ENCODE peak calls at places on chromosome 5, in five cellular contexts. One of them, this sample, is unnamed.
A peak's percentile ranks its signal among the peaks of the same experiment; 100 is the strongest.

GRCh38 chr5:141077826-141078225 is 16.6 kb upstream of the PCDHB2 start:
- DNase-seq in endothelial cell: no peak
- DNase-seq in cardiac fibroblast: no peak
- DNase-seq in astrocyte of the spinal cord: no peak
- DNase-seq in IMR-90: no peak
- DNase-seq in this sample: no peak

GRCh38 chr5:124605516-124605915 is 140.9 kb downstream of the ZNF608 start:
- DNase-seq in endothelial cell: no peak
- DNase-seq in cardiac fibroblast: peak; percentile 46
- DNase-seq in astrocyte of the spinal cord: peak; percentile 20
- DNase-seq in IMR-90: peak; percentile 19
- DNase-seq in this sample: no peak

GRCh38 chr5:90020575-90021535 is 388.7 kb downstream of the CETN3 start:
- DNase-seq in endothelial cell: no peak
- DNase-seq in cardiac fibroblast: peak; percentile 95
- DNase-seq in astrocyte of the spinal cord: peak; percentile 97
- DNase-seq in IMR-90: peak; percentile 58
- DNase-seq in this sample: no peak

GRCh38 chr5:84487963-84488362 is 103.3 kb upstream of the EDIL3 start:
- DNase-seq in endothelial cell: no peak
- DNase-seq in cardiac fibroblast: peak; percentile 86
- DNase-seq in astrocyte of the spinal cord: peak; percentile 92
- DNase-seq in IMR-90: peak; percentile 98
- DNase-seq in this sample: no peak

GRCh38 chr5:57887851-57888621 is 405.4 kb upstream of the ACTBL2 start:
- DNase-seq in endothelial cell: peak; percentile 48
- DNase-seq in cardiac fibroblast: peak; percentile 70
- DNase-seq in astrocyte of the spinal cord: peak; percentile 73
- DNase-seq in IMR-90: peak; percentile 69
- DNase-seq in this sample: peak; percentile 25

GRCh38 chr5:148457183-148457620 is 73.4 kb downstream of the FBXO38 start:
- DNase-seq in endothelial cell: peak; percentile 12
- DNase-seq in cardiac fibroblast: no peak
- DNase-seq in astrocyte of the spinal cord: no peak
- DNase-seq in IMR-90: no peak
- DNase-seq in this sample: no peak

GRCh38 chr5:156741516-156741915 is 108.6 kb upstream of the PPP1R2B start:
- DNase-seq in endothelial cell: no peak
- DNase-seq in cardiac fibroblast: no peak
- DNase-seq in astrocyte of the spinal cord: no peak
- DNase-seq in IMR-90: no peak
- DNase-seq in this sample: no peak

GRCh38 chr5:172603425-172603824 is 37.6 kb upstream of the NEURL1B start:
- DNase-seq in endothelial cell: no peak
- DNase-seq in cardiac fibroblast: peak; percentile 22
- DNase-seq in astrocyte of the spinal cord: no peak
- DNase-seq in IMR-90: peak; percentile 51
- DNase-seq in this sample: no peak

GRCh38 chr5:8060235-8061139 is 191.5 kb downstream of the MTRR start:
- DNase-seq in endothelial cell: peak; percentile 33
- DNase-seq in cardiac fibroblast: no peak
- DNase-seq in astrocyte of the spinal cord: no peak
- DNase-seq in IMR-90: no peak
- DNase-seq in this sample: no peak

GRCh38 chr5:170552486-170553122 is 48.8 kb downstream of the KCNIP1 start:
- DNase-seq in endothelial cell: peak; percentile 31
- DNase-seq in cardiac fibroblast: peak; percentile 60
- DNase-seq in astrocyte of the spinal cord: peak; percentile 91
- DNase-seq in IMR-90: peak; percentile 88
- DNase-seq in this sample: no peak

GRCh38 chr5:112004867-112005532 is 248.0 kb upstream of the NREP start:
- DNase-seq in endothelial cell: no peak
- DNase-seq in cardiac fibroblast: peak; percentile 91
- DNase-seq in astrocyte of the spinal cord: peak; percentile 85
- DNase-seq in IMR-90: peak; percentile 92
- DNase-seq in this sample: no peak

GRCh38 chr5:169272731-169273401 is 28.1 kb downstream of the SLIT3 start:
- DNase-seq in endothelial cell: no peak
- DNase-seq in cardiac fibroblast: no peak
- DNase-seq in astrocyte of the spinal cord: no peak
- DNase-seq in IMR-90: no peak
- DNase-seq in this sample: no peak

GRCh38 chr5:43874772-43875171 is 271.8 kb downstream of the NNT start:
- DNase-seq in endothelial cell: no peak
- DNase-seq in cardiac fibroblast: peak; percentile 77
- DNase-seq in astrocyte of the spinal cord: peak; percentile 14
- DNase-seq in IMR-90: peak; percentile 52
- DNase-seq in this sample: no peak

GRCh38 chr5:135560858-135561257 is 17.9 kb downstream of the CXCL14 start:
- DNase-seq in endothelial cell: peak; percentile 86
- DNase-seq in cardiac fibroblast: peak; percentile 76
- DNase-seq in astrocyte of the spinal cord: peak; percentile 68
- DNase-seq in IMR-90: peak; percentile 70
- DNase-seq in this sample: peak; percentile 78

GRCh38 chr5:143312822-143313221 is 90.7 kb downstream of the NR3C1 start:
- DNase-seq in endothelial cell: no peak
- DNase-seq in cardiac fibroblast: no peak
- DNase-seq in astrocyte of the spinal cord: no peak
- DNase-seq in IMR-90: no peak
- DNase-seq in this sample: no peak

GRCh38 chr5:123133438-123134100 is 44.5 kb downstream of the PRDM6 start:
- DNase-seq in endothelial cell: no peak
- DNase-seq in cardiac fibroblast: no peak
- DNase-seq in astrocyte of the spinal cord: no peak
- DNase-seq in IMR-90: no peak
- DNase-seq in this sample: no peak

GRCh38 chr5:115888027-115888426 is 46.3 kb downstream of the AP3S1 start:
- DNase-seq in endothelial cell: no peak
- DNase-seq in cardiac fibroblast: peak; percentile 59
- DNase-seq in astrocyte of the spinal cord: peak; percentile 30
- DNase-seq in IMR-90: peak; percentile 54
- DNase-seq in this sample: no peak

GRCh38 chr5:132431682-132432081 is 58.9 kb downstream of the IRF1 start:
- DNase-seq in endothelial cell: no peak
- DNase-seq in cardiac fibroblast: no peak
- DNase-seq in astrocyte of the spinal cord: no peak
- DNase-seq in IMR-90: no peak
- DNase-seq in this sample: no peak

GRCh38 chr5:757346-757930 is 27.1 kb downstream of the ZDHHC11B start:
- DNase-seq in endothelial cell: no peak
- DNase-seq in cardiac fibroblast: no peak
- DNase-seq in astrocyte of the spinal cord: no peak
- DNase-seq in IMR-90: no peak
- DNase-seq in this sample: no peak

GRCh38 chr5:143641549-143641955 is 170.4 kb upstream of the HMHB1 start:
- DNase-seq in endothelial cell: no peak
- DNase-seq in cardiac fibroblast: no peak
- DNase-seq in astrocyte of the spinal cord: peak; percentile 63
- DNase-seq in IMR-90: peak; percentile 82
- DNase-seq in this sample: no peak

GRCh38 chr5:146082798-146083197 is 22.6 kb downstream of the PLAC8L1 start:
- DNase-seq in endothelial cell: no peak
- DNase-seq in cardiac fibroblast: no peak
- DNase-seq in astrocyte of the spinal cord: no peak
- DNase-seq in IMR-90: no peak
- DNase-seq in this sample: no peak

GRCh38 chr5:142426129-142426641 is 101.4 kb upstream of the SPRY4 start:
- DNase-seq in endothelial cell: peak; percentile 23
- DNase-seq in cardiac fibroblast: peak; percentile 85
- DNase-seq in astrocyte of the spinal cord: peak; percentile 94
- DNase-seq in IMR-90: peak; percentile 63
- DNase-seq in this sample: no peak

GRCh38 chr5:91787718-91788117 is 404.6 kb upstream of the ARRDC3 start:
- DNase-seq in endothelial cell: no peak
- DNase-seq in cardiac fibroblast: no peak
- DNase-seq in astrocyte of the spinal cord: peak; percentile 61
- DNase-seq in IMR-90: no peak
- DNase-seq in this sample: no peak

GRCh38 chr5:122773615-122774014 is 1.3 kb upstream of the SNX2 start:
- DNase-seq in endothelial cell: no peak
- DNase-seq in cardiac fibroblast: peak; percentile 48
- DNase-seq in astrocyte of the spinal cord: no peak
- DNase-seq in IMR-90: no peak
- DNase-seq in this sample: no peak

GRCh38 chr5:1161108-1161831 is 40.1 kb upstream of the SLC6A19 start:
- DNase-seq in endothelial cell: no peak
- DNase-seq in cardiac fibroblast: peak; percentile 41
- DNase-seq in astrocyte of the spinal cord: no peak
- DNase-seq in IMR-90: no peak
- DNase-seq in this sample: no peak

GRCh38 chr5:171137768-171138540 is 171.1 kb upstream of the TLX3 start:
- DNase-seq in endothelial cell: no peak
- DNase-seq in cardiac fibroblast: peak; percentile 60
- DNase-seq in astrocyte of the spinal cord: peak; percentile 76
- DNase-seq in IMR-90: peak; percentile 89
- DNase-seq in this sample: no peak

GRCh38 chr5:83471405-83472212 is at the start of gene VCAN:
- DNase-seq in endothelial cell: peak; percentile 64
- DNase-seq in cardiac fibroblast: peak; percentile 95
- DNase-seq in astrocyte of the spinal cord: peak; percentile 91
- DNase-seq in IMR-90: peak; percentile 82
- DNase-seq in this sample: no peak

GRCh38 chr5:37721447-37721871 is 118.4 kb downstream of the GDNF start:
- DNase-seq in endothelial cell: no peak
- DNase-seq in cardiac fibroblast: peak; percentile 85
- DNase-seq in astrocyte of the spinal cord: peak; percentile 56
- DNase-seq in IMR-90: peak; percentile 36
- DNase-seq in this sample: no peak

GRCh38 chr5:6291961-6292360 is 86.4 kb downstream of the MED10 start:
- DNase-seq in endothelial cell: peak; percentile 38
- DNase-seq in cardiac fibroblast: peak; percentile 11
- DNase-seq in astrocyte of the spinal cord: no peak
- DNase-seq in IMR-90: no peak
- DNase-seq in this sample: no peak
- TF ChIP-seq CTCF in endothelial cell: no peak
- TF ChIP-seq CTCF in cardiac fibroblast: peak; percentile 11
- TF ChIP-seq CTCF in astrocyte of the spinal cord: no peak
- TF ChIP-seq CTCF in IMR-90: no peak
- TF ChIP-seq CTCF in this sample: peak; percentile 3

DNA sequence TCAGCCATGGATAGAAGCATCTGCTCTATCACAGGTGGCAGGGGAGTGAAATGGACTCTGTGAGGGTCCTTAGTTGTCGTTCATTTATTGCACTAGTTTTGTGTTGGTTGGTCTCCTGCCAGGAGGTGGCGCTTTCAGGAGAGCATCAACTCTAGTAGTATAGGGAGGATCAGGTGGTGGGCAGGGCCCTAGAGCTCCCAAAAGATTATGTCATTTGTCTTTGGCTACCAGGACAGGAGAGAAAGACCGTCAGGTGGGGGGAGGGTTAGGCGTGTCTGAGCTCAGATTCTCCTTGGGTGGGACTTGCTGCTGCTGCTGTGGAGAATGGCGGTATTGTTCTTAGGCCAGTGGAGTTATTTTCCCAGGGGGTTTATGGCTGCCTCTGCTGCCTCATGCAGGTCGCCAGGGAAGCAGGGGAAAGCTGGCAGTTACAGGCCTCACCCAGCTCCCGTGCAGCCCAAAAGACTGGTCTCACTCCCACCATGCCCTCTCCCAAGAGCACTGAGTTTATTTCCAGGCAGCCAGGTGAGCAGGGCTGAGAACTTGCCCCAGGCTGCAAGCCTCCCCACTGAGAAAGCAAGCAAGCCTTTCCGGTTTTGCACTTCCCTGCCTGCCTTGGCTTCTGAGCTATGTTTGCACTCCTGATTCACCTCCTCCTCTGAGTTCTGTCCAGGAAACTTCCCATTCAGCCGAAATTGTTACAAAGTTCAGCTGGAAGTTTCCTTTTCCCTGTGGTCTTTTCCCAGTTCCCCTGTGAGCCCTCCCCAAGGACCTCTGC is 317.3 kb downstream of the TAF11L14 start:
- DNase-seq in endothelial cell: peak; percentile 30
- DNase-seq in cardiac fibroblast: no peak
- DNase-seq in astrocyte of the spinal cord: no peak
- DNase-seq in IMR-90: no peak
- DNase-seq in this sample: no peak
- TF ChIP-seq CTCF in endothelial cell: no peak
- TF ChIP-seq CTCF in cardiac fibroblast: no peak
- TF ChIP-seq CTCF in astrocyte of the spinal cord: no peak
- TF ChIP-seq CTCF in IMR-90: no peak
- TF ChIP-seq CTCF in this sample: no peak

DNA sequence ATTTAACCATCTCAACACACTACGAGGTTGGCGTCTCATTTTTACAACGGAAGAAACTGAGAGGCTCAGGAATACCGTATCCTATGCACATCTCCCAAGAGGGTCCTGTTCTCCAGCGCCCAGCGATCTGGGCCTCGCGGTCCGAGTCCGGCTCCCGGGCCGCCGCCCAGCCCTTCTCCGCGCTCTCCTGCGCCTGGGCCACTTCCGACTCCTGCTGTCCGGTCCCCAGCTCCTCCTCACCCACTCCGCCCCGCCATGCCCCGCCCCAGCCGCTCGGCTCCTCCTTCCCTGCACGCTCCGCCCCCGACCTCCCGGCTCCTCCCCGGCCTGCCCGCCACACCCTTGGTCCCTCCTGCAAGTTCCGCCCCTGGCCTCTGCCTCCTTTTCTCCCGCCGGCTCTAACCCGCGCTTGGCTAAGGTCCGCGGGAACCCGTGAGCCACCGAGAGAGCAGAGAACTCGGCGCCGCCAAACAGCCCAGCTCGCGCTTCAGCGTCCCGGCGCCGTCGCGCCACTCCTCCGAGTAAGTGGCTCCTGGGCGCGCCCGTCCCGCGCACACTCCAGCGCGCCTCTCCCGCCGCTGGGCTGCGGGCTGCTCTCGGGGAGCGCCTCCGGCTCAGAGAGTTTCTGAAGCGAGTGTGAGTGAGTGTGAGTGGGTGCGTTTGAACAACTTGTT is 87.3 kb upstream of the TNFAIP8 start:
- DNase-seq in endothelial cell: peak; percentile 96
- DNase-seq in cardiac fibroblast: peak; percentile 95
- DNase-seq in astrocyte of the spinal cord: peak; percentile 95
- DNase-seq in IMR-90: peak; percentile 90
- DNase-seq in this sample: peak; percentile 65
- TF ChIP-seq CTCF in endothelial cell: no peak
- TF ChIP-seq CTCF in cardiac fibroblast: no peak
- TF ChIP-seq CTCF in astrocyte of the spinal cord: no peak
- TF ChIP-seq CTCF in IMR-90: no peak
- TF ChIP-seq CTCF in this sample: no peak

DNA sequence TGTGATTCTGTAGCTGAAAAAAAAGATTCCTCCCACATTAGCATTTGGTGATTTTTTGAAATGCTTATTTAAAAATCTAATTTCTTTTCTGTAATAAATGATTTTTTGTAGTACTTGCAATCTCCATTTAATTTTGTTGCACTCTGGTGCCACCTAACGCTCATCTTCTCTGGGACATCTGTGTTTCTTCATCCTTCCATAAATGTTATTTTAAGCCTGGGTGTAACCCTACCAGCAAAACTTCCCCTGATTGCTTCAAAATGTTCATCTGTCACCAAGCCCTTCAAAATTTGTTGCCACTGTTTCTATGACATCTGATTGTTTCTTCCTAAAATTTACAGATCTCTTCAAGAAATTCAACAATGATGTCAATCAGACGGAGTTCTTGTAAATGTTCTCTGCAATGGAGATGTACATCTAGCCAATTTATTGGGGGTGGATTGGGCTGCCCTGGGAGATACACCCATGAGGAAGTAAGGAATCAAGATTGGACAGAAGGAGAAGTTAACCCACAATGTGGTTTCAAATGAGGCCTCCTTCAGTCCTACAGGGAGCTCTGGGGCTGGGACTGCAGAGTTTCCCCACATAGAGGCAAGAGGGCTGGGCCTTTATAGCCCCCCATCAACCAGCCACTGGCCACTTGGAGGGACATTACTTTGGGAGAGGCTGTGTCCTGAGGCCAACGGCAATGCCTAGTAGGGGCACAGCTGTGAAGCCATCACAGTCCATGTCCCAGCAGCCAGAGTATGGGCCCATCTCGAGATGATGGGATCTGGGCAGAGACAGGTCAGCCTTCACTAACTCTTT is 23.3 kb downstream of the MCTP1 start:
- DNase-seq in endothelial cell: no peak
- DNase-seq in cardiac fibroblast: peak; percentile 76
- DNase-seq in astrocyte of the spinal cord: peak; percentile 42
- DNase-seq in IMR-90: peak; percentile 49
- DNase-seq in this sample: no peak
- TF ChIP-seq CTCF in endothelial cell: no peak
- TF ChIP-seq CTCF in cardiac fibroblast: peak; percentile 57
- TF ChIP-seq CTCF in astrocyte of the spinal cord: peak; percentile 54
- TF ChIP-seq CTCF in IMR-90: peak; percentile 64
- TF ChIP-seq CTCF in this sample: peak; percentile 69